ENCODE peak calls at places on chromosomes 1 and 21, in nine cellular contexts. V, Z, J, B, N, W, O, S and R are unnamed samples.

GRCh38 chr1:67429011-67429527 is 1.1 kb downstream of the SERBP1 start:
- DNase-seq in V (peak), Z (no peak), J (peak), B (peak), N (no peak), W (no peak), O (peak), S (no peak), R (no peak)

GRCh38 chr1:2032737-2033136 is 13.6 kb downstream of the GABRD start:
- DNase-seq in V (no peak), Z (no peak), J (no peak), B (no peak), N (no peak), W (no peak), O (no peak), S (no peak), R (no peak)

GRCh38 chr1:71269823-71270222 is 189.0 kb upstream of the ZRANB2 start:
- DNase-seq in V (no peak), Z (no peak), J (no peak), B (no peak), N (no peak), W (no peak), O (no peak), S (no peak), R (no peak)

GRCh38 chr1:69702085-69702484 is 134.4 kb downstream of the LRRC7 start:
- DNase-seq in V (no peak), Z (no peak), J (no peak), B (no peak), N (peak), W (no peak), O (no peak), S (no peak), R (no peak)

GRCh38 chr1:9282436-9282955 is 10.2 kb upstream of the SPSB1 start:
- DNase-seq in V (no peak), Z (no peak), J (no peak), B (no peak), N (no peak), W (no peak), O (peak), S (no peak), R (no peak)

GRCh38 chr1:81725823-81726222 is 74.9 kb upstream of the ADGRL2 start:
- DNase-seq in V (no peak), Z (no peak), J (no peak), B (no peak), N (no peak), W (no peak), O (no peak), S (no peak), R (no peak)

GRCh38 chr21:44984792-44985440 is 45.1 kb downstream of the SLX9 start:
- DNase-seq in V (no peak), Z (peak), J (no peak), B (peak), N (no peak), W (peak), O (no peak), S (peak), R (no peak)

GRCh38 chr1:22749919-22750670 is 39.5 kb downstream of the EPHB2 start:
- DNase-seq in V (peak), Z (no peak), J (no peak), B (peak), N (peak), W (peak), O (no peak), S (no peak), R (no peak)

GRCh38 chr1:161132410-161133219 is at the start of gene DEDD:
- DNase-seq in V (peak), Z (peak), J (peak), B (peak), N (peak), W (peak), O (peak), S (peak), R (peak)

GRCh38 chr1:25619101-25619890 is 2.7 kb downstream of the MAN1C1 start:
- DNase-seq in V (peak), Z (peak), J (no peak), B (peak), N (no peak), W (no peak), O (no peak), S (peak), R (no peak)

GRCh38 chr1:244271909-244272308 is 179.8 kb downstream of the ADSS2 start:
- DNase-seq in V (no peak), Z (no peak), J (no peak), B (no peak), N (no peak), W (no peak), O (no peak), S (no peak), R (no peak)

GRCh38 chr1:88327391-88328267 is 356.4 kb upstream of the PKN2 start:
- DNase-seq in V (peak), Z (no peak), J (no peak), B (no peak), N (peak), W (no peak), O (no peak), S (no peak), R (no peak)

GRCh38 chr1:245363821-245364220 is 209.0 kb downstream of the KIF26B start:
- DNase-seq in V (no peak), Z (no peak), J (no peak), B (no peak), N (no peak), W (no peak), O (no peak), S (no peak), R (no peak)

GRCh38 chr1:192969091-192969490 is 90.1 kb downstream of the UCHL5 start:
- DNase-seq in V (no peak), Z (no peak), J (no peak), B (no peak), N (no peak), W (no peak), O (no peak), S (no peak), R (no peak)

GRCh38 chr1:67700692-67701410 is 15.8 kb downstream of the GADD45A start:
- DNase-seq in V (peak), Z (no peak), J (no peak), B (peak), N (no peak), W (no peak), O (no peak), S (peak), R (no peak)

GRCh38 chr1:62110198-62110817 is 84.3 kb upstream of the L1TD1 start:
- DNase-seq in V (peak), Z (peak), J (no peak), B (no peak), N (no peak), W (no peak), O (no peak), S (no peak), R (no peak)

GRCh38 chr1:205585169-205585834 is 46.5 kb downstream of the ELK4 start:
- DNase-seq in V (no peak), Z (no peak), J (no peak), B (no peak), N (no peak), W (peak), O (no peak), S (no peak), R (no peak)

GRCh38 chr1:100710881-100711660 is 8.5 kb upstream of the VCAM1 start:
- DNase-seq in V (peak), Z (no peak), J (no peak), B (no peak), N (no peak), W (no peak), O (no peak), S (no peak), R (no peak)

GRCh38 chr1:35883681-35884155 is 709 bp downstream of the AGO1 start:
- DNase-seq in V (peak), Z (peak), J (peak), B (peak), N (peak), W (peak), O (peak), S (peak), R (no peak)

GRCh38 chr1:94743866-94744265 is 76.3 kb upstream of the SLC44A3 start:
- DNase-seq in V (peak), Z (no peak), J (no peak), B (no peak), N (no peak), W (peak), O (no peak), S (no peak), R (no peak)

GRCh38 chr1:199472025-199472424 is 555.5 kb upstream of the NR5A2 start:
- DNase-seq in V (peak), Z (no peak), J (no peak), B (no peak), N (no peak), W (no peak), O (no peak), S (no peak), R (no peak)

GRCh38 chr1:154207262-154207661 is 1.1 kb upstream of the CFAP141 start:
- DNase-seq in V (no peak), Z (no peak), J (no peak), B (no peak), N (no peak), W (no peak), O (no peak), S (no peak), R (no peak)

GRCh38 chr1:42740756-42741580 is 932 bp upstream of the CLDN19 start:
- DNase-seq in V (no peak), Z (no peak), J (no peak), B (peak), N (no peak), W (no peak), O (no peak), S (no peak), R (no peak)

GRCh38 chr1:45536886-45537285 is 13.7 kb upstream of the AKR1A1 start:
- DNase-seq in V (no peak), Z (no peak), J (no peak), B (no peak), N (no peak), W (no peak), O (no peak), S (no peak), R (no peak)

GRCh38 chr1:111597433-111597832 is 22.2 kb upstream of the RAP1A start:
- DNase-seq in V (peak), Z (no peak), J (no peak), B (no peak), N (no peak), W (no peak), O (no peak), S (no peak), R (no peak)

GRCh38 chr1:93888900-93889299 is 9.9 kb upstream of the DNTTIP2 start:
- DNase-seq in V (no peak), Z (no peak), J (no peak), B (peak), N (no peak), W (no peak), O (no peak), S (no peak), R (no peak)

GRCh38 chr1:209389258-209389657 is 194.3 kb upstream of the CAMK1G start:
- DNase-seq in V (peak), Z (no peak), J (no peak), B (no peak), N (peak), W (no peak), O (no peak), S (no peak), R (no peak)

GRCh38 chr1:43035821-43036456 is 77.3 kb upstream of the SLC2A1 start:
- DNase-seq in V (no peak), Z (no peak), J (no peak), B (peak), N (no peak), W (no peak), O (no peak), S (no peak), R (no peak)

GRCh38 chr1:94068831-94069648 is 51.9 kb downstream of the ABCA4 start:
- DNase-seq in V (peak), Z (peak), J (no peak), B (peak), N (no peak), W (peak), O (no peak), S (no peak), R (no peak)

GRCh38 chr1:228853637-228854036 is 118.4 kb downstream of the RHOU start:
- DNase-seq in V (no peak), Z (no peak), J (no peak), B (no peak), N (no peak), W (no peak), O (no peak), S (no peak), R (no peak)

GRCh38 chr1:1204425-1204920 is 1.9 kb downstream of the TNFRSF18 start:
- DNase-seq in V (no peak), Z (no peak), J (no peak), B (no peak), N (no peak), W (no peak), O (no peak), S (peak), R (no peak)

GRCh38 chr1:177355575-177355974 is 184.8 kb downstream of the BRINP2 start:
- DNase-seq in V (peak), Z (no peak), J (no peak), B (peak), N (peak), W (no peak), O (no peak), S (peak), R (no peak)

GRCh38 chr1:231166398-231166797 is 4.5 kb downstream of the TRIM67 start:
- DNase-seq in V (no peak), Z (no peak), J (no peak), B (no peak), N (no peak), W (no peak), O (no peak), S (no peak), R (no peak)

GRCh38 chr21:31665397-31665796 is 5.9 kb downstream of the SOD1 start:
- DNase-seq in V (peak), Z (no peak), J (no peak), B (no peak), N (no peak), W (no peak), O (no peak), S (no peak), R (no peak)

GRCh38 chr1:62952596-62952995 is 168.7 kb downstream of the ATG4C start:
- DNase-seq in V (no peak), Z (no peak), J (no peak), B (no peak), N (no peak), W (no peak), O (no peak), S (no peak), R (no peak)

GRCh38 chr1:160580208-160580812 is 1.0 kb upstream of the CD84 start:
- DNase-seq in V (no peak), Z (no peak), J (no peak), B (no peak), N (no peak), W (no peak), O (no peak), S (no peak), R (no peak)

GRCh38 chr21:25552856-25553255 is 54.4 kb downstream of the MRPL39 start:
- DNase-seq in V (no peak), Z (no peak), J (no peak), B (no peak), N (no peak), W (no peak), O (no peak), S (no peak), R (no peak)

GRCh38 chr1:79043506-79043905 is 37.0 kb upstream of the ADGRL4 start:
- DNase-seq in V (peak), Z (no peak), J (no peak), B (no peak), N (no peak), W (no peak), O (no peak), S (no peak), R (no peak)

GRCh38 chr1:170562644-170563338 is 30.8 kb downstream of the GORAB start:
- DNase-seq in V (peak), Z (peak), J (no peak), B (no peak), N (peak), W (peak), O (no peak), S (peak), R (peak)

DNA sequence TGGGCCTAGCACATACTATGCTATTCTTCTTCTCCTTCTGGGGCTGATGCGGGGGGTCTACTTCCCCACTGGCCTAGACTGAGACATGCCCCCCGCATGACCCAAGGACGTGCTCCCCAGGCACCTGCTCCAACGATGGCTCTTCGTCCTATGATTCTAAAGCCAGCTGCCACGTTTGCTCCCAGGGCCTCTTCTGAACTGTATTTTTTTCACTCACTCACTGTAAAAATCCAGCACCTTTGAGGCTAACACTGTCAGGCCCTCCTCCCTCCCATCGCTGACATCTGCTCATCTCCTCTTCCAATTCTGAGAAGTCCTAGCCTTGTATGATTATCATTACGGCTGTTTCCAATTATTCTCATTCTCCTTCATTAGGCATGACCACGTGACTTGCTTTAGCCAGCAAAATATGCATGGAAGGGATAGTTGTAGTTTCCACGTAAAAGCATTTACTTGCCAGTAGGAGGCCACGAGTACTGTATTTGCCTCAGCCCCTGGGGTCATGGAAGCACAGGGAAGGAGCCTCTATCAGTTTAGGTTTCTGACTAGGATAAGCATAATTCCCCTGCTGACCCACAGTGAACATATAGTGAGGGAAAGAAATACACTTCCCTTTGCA is 19.1 kb upstream of the EDN2 start:
- DNase-seq in V (no peak), Z (no peak), J (no peak), B (no peak), N (no peak), W (no peak), O (no peak), S (no peak), R (no peak)
- TF ChIP-seq CTCF in V (peak), Z (no peak), J (no peak), B (peak), N (no peak), W (no peak), O (no peak), S (peak), R (no peak)

GRCh38 chr1:233172201-233172600 is 123.3 kb downstream of the PCNX2 start:
- DNase-seq in V (peak), Z (no peak), J (no peak), B (no peak), N (no peak), W (no peak), O (no peak), S (no peak), R (no peak)
- TF ChIP-seq CTCF in V (peak), Z (no peak), J (no peak), B (peak), N (no peak), W (no peak), O (peak), S (no peak), R (no peak)

GRCh38 chr1:59522925-59523505 is 226.1 kb downstream of the FGGY start:
- DNase-seq in V (peak), Z (no peak), J (no peak), B (no peak), N (no peak), W (no peak), O (no peak), S (no peak), R (no peak)
- TF ChIP-seq CTCF in V (no peak), Z (no peak), J (no peak), B (no peak), N (no peak), W (no peak), O (no peak), S (no peak), R (no peak)

GRCh38 chr1:47529520-47530098 is 91.8 kb downstream of the FOXD2 start:
- DNase-seq in V (no peak), Z (no peak), J (no peak), B (no peak), N (no peak), W (no peak), O (no peak), S (no peak), R (no peak)
- TF ChIP-seq CTCF in V (peak), Z (no peak), J (no peak), B (peak), N (peak), W (peak), O (peak), S (peak), R (no peak)